ENCODE peak calls at places on chromosomes 11 and 22, in nine cellular contexts. H is psoas muscle; R is AG09319; O is stimulated activated CD8-positive, alpha-beta memory T cell treated with anti-CD3 and anti-CD28 coated beads, Interleukin-4, amount 100 ng/mL, for 24 hours; A is left colon; V is H54; M is AG09309; X is pons; P is nephron progenitor cell. I is an unnamed sample.

GRCh38 chr11:29328961-29329441 is 687.8 kb downstream of the KCNA4 start:
- DNase-seq in H (no peak), R (peak), O (no peak), A (no peak), V (no peak), M (no peak), X (peak), P (no peak), I (peak)

GRCh38 chr11:114430290-114430689 is 9.0 kb upstream of the REXO2 start:
- DNase-seq in H (no peak), R (no peak), O (no peak), A (no peak), V (no peak), M (no peak), X (no peak), P (no peak), I (no peak)

GRCh38 chr11:3882671-3883070 is 27.2 kb downstream of the STIM1 start:
- DNase-seq in H (no peak), R (no peak), O (no peak), A (no peak), V (no peak), M (no peak), X (no peak), P (no peak), I (no peak)

GRCh38 chr11:110106713-110107274 is 13.6 kb downstream of the ZC3H12C start:
- DNase-seq in H (no peak), R (no peak), O (no peak), A (no peak), V (no peak), M (no peak), X (no peak), P (no peak), I (no peak)

GRCh38 chr11:128564642-128565245 is 22.6 kb downstream of the ETS1 start:
- DNase-seq in H (no peak), R (no peak), O (no peak), A (no peak), V (no peak), M (no peak), X (no peak), P (no peak), I (no peak)

GRCh38 chr22:47053013-47053864 is 290.8 kb downstream of the TBC1D22A start:
- DNase-seq in H (no peak), R (no peak), O (no peak), A (no peak), V (peak), M (no peak), X (no peak), P (no peak), I (no peak)

GRCh38 chr11:118241191-118242098 is 10.7 kb downstream of the MPZL3 start:
- DNase-seq in H (no peak), R (no peak), O (no peak), A (peak), V (peak), M (no peak), X (peak), P (no peak), I (no peak)

GRCh38 chr22:28562324-28562723 is 117.3 kb downstream of the TTC28 start:
- DNase-seq in H (no peak), R (no peak), O (no peak), A (no peak), V (no peak), M (no peak), X (no peak), P (no peak), I (no peak)

GRCh38 chr11:119029340-119030028 is 1.2 kb downstream of the SLC37A4 start:
- DNase-seq in H (no peak), R (no peak), O (no peak), A (peak), V (no peak), M (no peak), X (peak), P (peak), I (no peak)

GRCh38 chr11:17760102-17761029 is 25.8 kb downstream of the KCNC1 start:
- DNase-seq in H (peak), R (peak), O (no peak), A (peak), V (peak), M (no peak), X (peak), P (peak), I (peak)

GRCh38 chr11:87719311-87720073 is 455.8 kb downstream of the RAB38 start:
- DNase-seq in H (no peak), R (no peak), O (no peak), A (no peak), V (no peak), M (no peak), X (no peak), P (no peak), I (no peak)

GRCh38 chr11:33926954-33927552 is 35.2 kb upstream of the LMO2 start:
- DNase-seq in H (no peak), R (no peak), O (no peak), A (no peak), V (no peak), M (no peak), X (no peak), P (no peak), I (no peak)

GRCh38 chr11:27201454-27202302 is 161.1 kb downstream of the BBOX1 start:
- DNase-seq in H (peak), R (no peak), O (no peak), A (peak), V (peak), M (peak), X (no peak), P (peak), I (peak)

GRCh38 chr22:47248925-47249324 is 486.5 kb downstream of the TBC1D22A start:
- DNase-seq in H (no peak), R (no peak), O (no peak), A (no peak), V (no peak), M (no peak), X (no peak), P (no peak), I (no peak)